ENCODE peak calls at places on chromosomes 11 and 22, in four cellular contexts. M is K562, Y is HCT116, W is SK-N-SH. O is an unnamed sample.

GRCh38 chr11:13685461-13686108 is 17.1 kb downstream of the FAR1 start:
- DNase-seq in Y (no peak), M (no peak), W (no peak), O (peak; percentile 81)

GRCh38 chr11:35013514-35014191 is 97.2 kb downstream of the PDHX start:
- DNase-seq in M (no peak), Y (no peak), W (no peak), O (no peak)

GRCh38 chr11:17805043-17805442 is 70.5 kb downstream of the KCNC1 start:
- DNase-seq in M (no peak), Y (no peak), W (no peak), O (no peak)

GRCh38 chr11:34493468-34493867 is 20.1 kb downstream of the ELF5 start:
- DNase-seq in M (no peak), W (no peak), Y (no peak), O (no peak)

GRCh38 chr22:18044548-18045271 is 20.3 kb upstream of the MICAL3 start:
- DNase-seq in Y (no peak), W (no peak), M (no peak), O (no peak)

GRCh38 chr11:124863137-124863825 is 2.0 kb upstream of the ROBO3 start:
- DNase-seq in Y (no peak), W (peak; percentile 63), M (no peak), O (no peak)

GRCh38 chr11:3213659-3214419 is 4.8 kb downstream of the MRGPRG start:
- DNase-seq in M (no peak), W (no peak), Y (no peak), O (no peak)

GRCh38 chr11:36165638-36166389 is 123.4 kb downstream of the COMMD9 start:
- DNase-seq in Y (no peak), M (no peak), W (peak; percentile 32), O (peak; percentile 87)

GRCh38 chr11:62137276-62137861 is 13.6 kb downstream of the INCENP start:
- DNase-seq in W (peak; percentile 37), Y (no peak), M (no peak), O (no peak)

GRCh38 chr11:2564588-2565440 is 120.0 kb downstream of the KCNQ1 start:
- DNase-seq in Y (no peak), M (no peak), W (no peak), O (no peak)

GRCh38 chr11:111066861-111067260 is 178.7 kb upstream of the POU2AF2 start:
- DNase-seq in Y (no peak), M (no peak), W (no peak), O (no peak)

GRCh38 chr11:103892603-103893002 is 143.8 kb upstream of the DDI1 start:
- DNase-seq in W (no peak), M (no peak), Y (no peak), O (no peak)

GRCh38 chr11:133338588-133338987 is 193.7 kb downstream of the OPCML start:
- DNase-seq in Y (no peak), W (no peak), M (no peak), O (no peak)
- H2AFZ ChIP-seq in Y (no peak overlapping the region), W (no peak overlapping the region), M (no peak overlapping the region), O (no peak overlapping the region)

DNA sequence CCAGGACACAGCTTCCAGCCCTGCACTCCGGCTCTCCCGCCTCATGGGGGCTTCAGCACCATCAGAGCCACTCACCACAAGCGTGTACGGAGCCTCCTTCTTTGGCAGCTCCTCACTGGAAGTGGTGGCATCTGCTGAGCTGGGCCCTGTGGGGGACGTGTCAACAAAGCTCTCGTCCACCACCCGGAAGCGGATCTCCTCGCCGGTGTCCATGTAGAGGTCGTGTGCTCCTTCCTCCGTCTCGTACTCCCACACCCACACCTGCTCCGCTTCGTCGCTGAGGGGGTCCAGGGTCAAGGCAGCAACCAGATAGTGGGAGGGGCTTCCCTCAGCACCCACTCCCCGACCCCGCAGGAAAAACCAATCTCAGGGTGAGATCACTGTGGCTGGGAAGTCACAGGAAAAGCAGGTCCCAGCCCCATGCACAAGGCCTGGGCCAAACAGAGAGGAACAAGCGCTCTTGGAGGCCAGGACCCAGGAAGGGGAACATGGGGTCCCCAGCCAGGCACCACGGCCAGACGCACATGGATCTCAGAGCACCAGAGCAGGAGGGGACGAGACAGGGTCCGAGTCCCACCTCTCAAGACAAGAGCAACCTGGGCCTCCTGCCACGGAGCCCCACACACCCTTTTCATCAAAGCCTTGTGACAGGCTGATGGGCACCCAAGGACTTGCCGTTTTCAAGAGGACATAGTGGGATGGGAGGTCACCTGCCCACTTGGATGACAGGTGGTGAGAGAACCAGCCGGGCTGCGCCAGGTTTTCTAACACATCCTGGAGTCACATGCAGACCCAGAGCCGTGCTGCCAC is 13.5 kb downstream of the POLR3H start:
- DNase-seq in M (no peak), W (no peak), Y (no peak), O (no peak)
- TF ChIP-seq POLR2AphosphoS5 in M (peak; percentile 10), W (no peak), Y (no peak), O (no peak)

GRCh38 chr11:123454060-123454651 is 24.1 kb downstream of the GRAMD1B start:
- DNase-seq in Y (peak; percentile 88), W (no peak), M (no peak), O (peak; percentile 26)

GRCh38 chr11:123454796-123455195 is 24.7 kb downstream of the GRAMD1B start:
- DNase-seq in M (no peak), Y (no peak), W (no peak), O (no peak)

GRCh38 chr11:123460006-123460700 is 30.1 kb downstream of the GRAMD1B start:
- DNase-seq in M (no peak), Y (no peak), W (no peak), O (no peak)

GRCh38 chr11:123458501-123458900 is 28.4 kb downstream of the GRAMD1B start:
- DNase-seq in W (no peak), Y (no peak), M (no peak), O (no peak)

GRCh38 chr11:123457187-123457770 is 27.2 kb downstream of the GRAMD1B start:
- DNase-seq in W (no peak), Y (no peak), M (no peak), O (no peak)
- H2AFZ ChIP-seq in W (no peak overlapping the region), Y (no peak overlapping the region), M (no peak overlapping the region), O (no peak overlapping the region)

DNA sequence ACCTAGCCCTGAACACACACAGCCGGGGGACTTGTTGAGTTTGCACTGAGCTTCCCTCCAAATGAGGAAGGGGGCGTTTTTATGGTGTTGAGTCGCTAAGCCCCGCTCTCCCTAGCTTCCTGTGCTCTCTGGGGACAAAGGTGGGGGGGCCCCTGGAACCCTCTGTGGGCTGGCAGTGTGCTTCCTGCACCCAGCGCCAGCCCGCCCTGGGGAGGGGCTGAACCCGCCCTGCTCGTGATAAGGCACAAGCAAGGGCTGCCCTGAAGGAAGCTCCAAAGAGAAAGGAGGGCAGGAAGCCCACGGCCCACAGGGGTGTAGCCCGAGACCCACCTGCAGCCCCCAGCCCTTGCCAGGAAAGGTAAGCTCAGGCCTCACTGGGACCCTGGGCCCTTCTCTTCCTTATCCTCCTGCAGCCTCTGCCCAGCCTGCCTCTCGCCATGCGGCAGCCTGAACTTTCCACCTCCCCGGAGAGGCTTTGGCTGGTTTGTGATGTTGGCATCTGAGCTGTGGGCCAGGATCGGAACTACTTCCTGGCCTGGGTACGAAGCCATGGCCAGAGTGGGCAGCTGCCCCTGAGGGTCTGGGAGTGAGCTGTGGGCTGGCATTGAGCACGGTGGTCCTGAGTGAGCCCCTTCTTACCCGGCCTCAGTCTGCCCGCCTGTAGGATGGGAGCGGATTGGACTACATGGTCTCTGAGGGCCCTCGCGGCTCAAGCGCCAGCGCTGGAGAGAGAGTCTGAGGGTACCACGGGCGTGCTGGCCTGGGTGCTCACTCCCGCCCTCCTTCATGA is at the start of gene FERMT3:
- DNase-seq in W (peak; percentile 27), Y (no peak), M (peak; percentile 72), O (no peak)
- TF ChIP-seq POLR2AphosphoS5 in W (no peak), Y (no peak), M (peak; percentile 50), O (peak; percentile 12)

GRCh38 chr11:78973833-78974232 is 399.2 kb upstream of the NARS2 start:
- DNase-seq in W (no peak), M (no peak), Y (no peak), O (no peak)

GRCh38 chr11:78978831-78979230 is 404.2 kb upstream of the NARS2 start:
- DNase-seq in Y (no peak), W (no peak), M (no peak), O (no peak)

DNA sequence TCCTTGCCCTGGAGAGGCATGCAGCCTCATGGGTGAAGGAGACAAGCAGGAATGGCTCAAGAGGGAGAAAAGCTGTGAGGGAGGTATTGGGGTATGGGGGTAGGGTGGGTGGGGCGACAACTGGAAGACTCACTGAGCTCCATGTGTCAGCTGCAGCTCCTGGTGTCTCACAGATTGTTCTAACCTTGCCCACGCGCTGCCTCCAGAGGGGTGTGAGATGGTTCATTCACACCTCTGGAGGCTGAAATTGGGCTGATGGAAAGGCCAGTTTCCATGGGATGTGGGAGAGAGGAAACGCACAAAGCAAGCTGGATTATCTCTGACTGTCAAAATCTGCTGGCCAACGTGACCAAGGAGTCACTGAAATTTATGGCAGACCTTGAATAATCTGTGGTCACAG is 400.4 kb upstream of the NARS2 start:
- DNase-seq in M (no peak), Y (no peak), W (no peak), O (no peak)
- H2AFZ ChIP-seq in M (no peak overlapping the region), Y (no peak overlapping the region), W (no peak overlapping the region), O (no peak overlapping the region)